ENCODE peak calls at places on chromosomes 3 and 15, in seven cellular contexts. L, C, H, E, S, T and I are unnamed samples.

GRCh38 chr3:28677581-28677980 is 329.0 kb upstream of the AZI2 start:
- DNase-seq in L (no peak), C (no peak), H (no peak), E (no peak), S (no peak), T (no peak), I (no peak)

GRCh38 chr15:67825880-67826716 is 789 bp downstream of the SKOR1 start:
- DNase-seq in L (no peak), C (no peak), H (no peak), E (no peak), S (no peak), T (no peak), I (no peak)

GRCh38 chr3:25252291-25252690 is 175.8 kb upstream of the RARB start:
- DNase-seq in L (no peak), C (no peak), H (no peak), E (no peak), S (no peak), T (no peak), I (no peak)

GRCh38 chr3:28972921-28973320 is 307.9 kb upstream of the RBMS3 start:
- DNase-seq in L (no peak), C (no peak), H (no peak), E (no peak), S (no peak), T (no peak), I (peak)

GRCh38 chr3:190847423-190847822 is 15.1 kb downstream of the GMNC start:
- DNase-seq in L (no peak), C (no peak), H (no peak), E (no peak), S (no peak), T (no peak), I (no peak)

GRCh38 chr3:197331131-197331530 is 32.7 kb upstream of the DLG1 start:
- DNase-seq in L (no peak), C (no peak), H (no peak), E (no peak), S (no peak), T (no peak), I (peak)

GRCh38 chr3:32066686-32067085 is 39.7 kb upstream of the GPD1L start:
- DNase-seq in L (no peak), C (no peak), H (no peak), E (no peak), S (no peak), T (no peak), I (no peak)

GRCh38 chr3:44365952-44366351 is 27.4 kb downstream of the TCAIM start:
- DNase-seq in L (no peak), C (no peak), H (no peak), E (no peak), S (no peak), T (no peak), I (no peak)

GRCh38 chr3:42179110-42179725 is 86.8 kb downstream of the CCK start:
- DNase-seq in L (no peak), C (peak), H (no peak), E (no peak), S (no peak), T (peak), I (no peak)

GRCh38 chr3:176950743-176951142 is 246.5 kb downstream of the TBL1XR1 start:
- DNase-seq in L (no peak), C (no peak), H (no peak), E (no peak), S (no peak), T (no peak), I (no peak)

GRCh38 chr3:168040624-168041208 is 55.0 kb downstream of the GOLIM4 start:
- DNase-seq in L (no peak), C (peak), H (peak), E (no peak), S (no peak), T (peak), I (peak)

GRCh38 chr15:60510006-60510405 is 31.1 kb upstream of the ICE2 start:
- DNase-seq in L (no peak), C (no peak), H (no peak), E (no peak), S (no peak), T (no peak), I (no peak)

GRCh38 chr15:87154771-87155170 is 1075.1 kb downstream of the AGBL1 start:
- DNase-seq in L (no peak), C (peak), H (no peak), E (no peak), S (no peak), T (peak), I (no peak)

GRCh38 chr3:1677576-1678164 is 421.0 kb upstream of the CNTN4 start:
- DNase-seq in L (no peak), C (no peak), H (no peak), E (no peak), S (no peak), T (no peak), I (no peak)

GRCh38 chr15:100824211-100824610 is 55.4 kb upstream of the ALDH1A3 start:
- DNase-seq in L (no peak), C (no peak), H (no peak), E (no peak), S (no peak), T (no peak), I (no peak)

GRCh38 chr3:123344175-123344908 is 104.5 kb downstream of the ADCY5 start:
- DNase-seq in L (no peak), C (no peak), H (peak), E (no peak), S (peak), T (peak), I (peak)

GRCh38 chr3:51982352-51982837 is 940 bp upstream of the ACY1 start:
- DNase-seq in L (peak), C (no peak), H (peak), E (peak), S (no peak), T (no peak), I (peak)

GRCh38 chr15:50993598-50993997 is 85.1 kb downstream of the AP4E1 start:
- DNase-seq in L (no peak), C (no peak), H (no peak), E (no peak), S (no peak), T (no peak), I (no peak)

GRCh38 chr3:51798561-51798960 is 19.5 kb upstream of the IQCF6 start:
- DNase-seq in L (no peak), C (no peak), H (no peak), E (no peak), S (no peak), T (no peak), I (no peak)

GRCh38 chr3:186381424-186382216 is 19.6 kb upstream of the DGKG start:
- DNase-seq in L (no peak), C (no peak), H (no peak), E (no peak), S (no peak), T (no peak), I (no peak)

GRCh38 chr15:44010114-44010513 is 183.3 kb downstream of the WDR76 start:
- DNase-seq in L (no peak), C (peak), H (no peak), E (no peak), S (no peak), T (peak), I (no peak)

GRCh38 chr15:93880358-93880757 is 351.0 kb upstream of the MCTP2 start:
- DNase-seq in L (no peak), C (no peak), H (no peak), E (no peak), S (no peak), T (no peak), I (no peak)

GRCh38 chr3:97885931-97886824 is 64.4 kb downstream of the CRYBG3 start:
- DNase-seq in L (no peak), C (no peak), H (no peak), E (no peak), S (no peak), T (no peak), I (no peak)

GRCh38 chr15:48569591-48570302 is 75.8 kb downstream of the FBN1 start:
- DNase-seq in L (no peak), C (no peak), H (no peak), E (no peak), S (no peak), T (no peak), I (peak)

GRCh38 chr15:48954538-48954937 is 9.2 kb downstream of the SHC4 start:
- DNase-seq in L (no peak), C (no peak), H (no peak), E (no peak), S (no peak), T (no peak), I (no peak)

GRCh38 chr3:43405888-43406636 is 119.7 kb downstream of the SNRK start:
- DNase-seq in L (no peak), C (no peak), H (no peak), E (no peak), S (peak), T (peak), I (no peak)

GRCh38 chr3:8505621-8506020 is 4.0 kb downstream of the LMCD1 start:
- DNase-seq in L (peak), C (no peak), H (no peak), E (peak), S (no peak), T (no peak), I (no peak)

GRCh38 chr15:96350884-96351639 is 20.6 kb downstream of the NR2F2 start:
- DNase-seq in L (no peak), C (no peak), H (no peak), E (no peak), S (no peak), T (no peak), I (no peak)

GRCh38 chr3:174170248-174170647 is 688.9 kb upstream of the NAALADL2 start:
- DNase-seq in L (no peak), C (no peak), H (peak), E (no peak), S (no peak), T (no peak), I (no peak)

GRCh38 chr3:174168538-174169254 is 690.4 kb upstream of the NAALADL2 start:
- DNase-seq in L (no peak), C (no peak), H (no peak), E (no peak), S (no peak), T (no peak), I (no peak)

GRCh38 chr3:174162550-174162949 is 696.6 kb upstream of the NAALADL2 start:
- DNase-seq in L (no peak), C (no peak), H (no peak), E (no peak), S (no peak), T (peak), I (no peak)

GRCh38 chr3:174169736-174170135 is 689.4 kb upstream of the NAALADL2 start:
- DNase-seq in L (no peak), C (no peak), H (no peak), E (no peak), S (no peak), T (no peak), I (no peak)

GRCh38 chr3:174168026-174168425 is 691.1 kb upstream of the NAALADL2 start:
- DNase-seq in L (no peak), C (no peak), H (no peak), E (no peak), S (no peak), T (no peak), I (no peak)
- TF ChIP-seq CTCF in L (no peak), C (no peak), H (no peak), E (no peak), S (no peak), T (no peak), I (no peak)

DNA sequence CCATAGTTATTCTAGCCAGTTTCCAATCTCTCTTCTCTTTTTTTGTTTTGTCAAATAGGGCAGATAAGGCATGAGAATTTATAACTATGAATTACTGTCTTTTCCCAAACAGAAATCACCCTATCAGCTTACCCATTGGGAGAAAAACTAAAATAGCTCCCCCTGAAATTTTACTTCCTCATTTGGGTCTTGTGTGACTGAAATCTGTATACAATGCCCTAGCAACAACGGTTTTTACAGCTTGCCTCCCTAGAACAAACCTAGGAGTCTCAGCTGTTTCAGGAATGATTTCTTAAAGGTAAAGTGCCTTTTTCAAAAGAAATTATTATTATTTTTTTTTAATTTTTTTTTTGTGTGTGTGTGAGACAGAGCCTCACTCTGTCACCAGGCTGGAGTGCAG is 56.8 kb downstream of the CD86 start:
- DNase-seq in L (no peak), C (no peak), H (no peak), E (no peak), S (no peak), T (no peak), I (no peak)
- H3K4me3 ChIP-seq in L (no peak), C (no peak), H (no peak), E (no peak), S (no peak), T (no peak), I (no peak)

DNA sequence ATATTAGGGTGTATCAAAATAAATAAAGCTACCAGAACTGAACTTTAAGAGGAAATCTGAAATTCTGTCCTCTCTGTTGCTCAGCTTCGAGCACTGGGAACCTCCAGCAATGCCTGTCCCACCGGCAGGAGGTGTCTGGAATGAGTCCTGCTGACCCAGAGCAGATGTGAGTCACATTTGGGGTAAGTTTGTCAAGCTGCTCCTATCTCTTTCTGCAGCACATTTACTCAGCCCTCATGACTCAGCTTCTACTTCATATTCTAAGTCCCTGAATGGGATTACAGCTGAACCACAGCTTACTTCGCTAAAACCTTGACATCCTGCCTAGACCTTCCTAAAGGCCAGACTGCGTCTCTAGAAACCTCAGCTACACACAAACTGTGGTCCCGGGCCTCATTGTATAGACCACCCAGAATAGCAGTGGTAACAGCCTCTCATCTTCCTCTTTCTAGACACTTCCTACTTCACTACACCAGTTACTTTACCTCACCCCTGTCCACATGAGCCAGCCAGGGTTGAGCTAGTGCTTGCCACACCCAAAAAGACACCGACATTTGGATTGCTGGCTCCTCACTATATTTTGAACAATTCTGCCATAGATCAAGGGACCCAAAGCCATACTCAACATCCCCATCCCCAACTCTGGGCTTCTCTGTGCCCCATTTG is 109.6 kb upstream of the TMCO5A start:
- DNase-seq in L (no peak), C (peak), H (peak), E (no peak), S (no peak), T (peak), I (peak)
- TF ChIP-seq CTCF in L (no peak), C (peak), H (no peak), E (no peak), S (no peak), T (peak), I (no peak)

DNA sequence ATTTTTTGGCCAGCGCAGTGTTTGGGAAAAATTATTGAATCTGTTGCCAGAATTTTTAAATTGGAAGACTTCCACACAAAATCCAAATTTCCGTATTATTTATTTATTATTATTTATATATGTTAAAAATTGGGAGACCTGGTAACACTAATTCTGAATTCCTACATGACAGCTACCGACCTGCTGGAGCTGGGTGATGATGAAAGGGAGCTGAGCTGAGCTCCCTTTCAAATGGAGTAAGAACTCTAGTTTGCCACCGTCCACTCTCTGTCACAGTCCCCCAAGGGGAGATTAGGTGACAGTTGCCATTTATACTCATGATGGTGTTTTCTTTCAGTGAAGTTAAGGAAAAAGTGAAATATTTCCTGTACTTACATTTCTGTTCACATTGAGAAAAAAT is 1.4 kb downstream of the CRTC3 start:
- DNase-seq in L (no peak), C (no peak), H (no peak), E (no peak), S (no peak), T (no peak), I (no peak)
- H3K4me3 ChIP-seq in L (peak), C (peak), H (peak), E (no peak), S (peak), T (peak), I (peak)

GRCh38 chr15:40271915-40272712 is 10.8 kb downstream of the ANKRD63 start:
- DNase-seq in L (no peak), C (no peak), H (no peak), E (no peak), S (no peak), T (no peak), I (no peak)
- TF ChIP-seq CTCF in L (no peak), C (no peak), H (no peak), E (no peak), S (no peak), T (no peak), I (no peak)